ENCODE peak calls at places on chromosome 6, in four cellular contexts. Y is G401; K is activated CD4-positive, alpha-beta T cell treated with anti-CD3 and anti-CD28 coated beads for 48 hours; I is CD8-positive, alpha-beta memory T cell. L is an unnamed sample.

GRCh38 chr6:6916598-6916997 is 191.2 kb upstream of the RREB1 start:
- DNase-seq in Y (no peak), K (no peak), I (no peak), L (no peak)

GRCh38 chr6:33875141-33875581 is 71.4 kb upstream of the MLN start:
- DNase-seq in Y (no peak), K (no peak), I (no peak), L (no peak)

GRCh38 chr6:154733610-154734379 is 579 bp downstream of the SCAF8 start:
- DNase-seq in Y (peak; percentile 97), K (peak; percentile 92), I (peak; percentile 87), L (peak; percentile 82)

GRCh38 chr6:79824231-79824630 is 123.1 kb downstream of the ELOVL4 start:
- DNase-seq in Y (no peak), K (no peak), I (no peak), L (no peak)

GRCh38 chr6:158312165-158312564 is at the start of gene TULP4:
- DNase-seq in Y (no peak), K (no peak), I (no peak), L (no peak)

GRCh38 chr6:113825776-113826175 is 31.4 kb upstream of the MARCKS start:
- DNase-seq in Y (peak; percentile 55), K (no peak), I (no peak), L (peak; percentile 69)

GRCh38 chr6:32949113-32949512 is 3.8 kb downstream of the HLA-DMA start:
- DNase-seq in Y (no peak), K (no peak), I (no peak), L (no peak)

GRCh38 chr6:111105578-111105977 is 18.3 kb downstream of the SLC16A10 start:
- DNase-seq in Y (peak; percentile 29), K (peak; percentile 69), I (no peak), L (no peak)

GRCh38 chr6:71444222-71444621 is 155.6 kb downstream of the OGFRL1 start:
- DNase-seq in Y (peak; percentile 73), K (no peak), I (no peak), L (no peak)

GRCh38 chr6:97198181-97198580 is 84.8 kb downstream of the MMS22L start:
- DNase-seq in Y (no peak), K (no peak), I (no peak), L (no peak)

GRCh38 chr6:56804996-56805395 is 149.9 kb upstream of the BEND6 start:
- DNase-seq in Y (no peak), K (no peak), I (no peak), L (no peak)

GRCh38 chr6:53300656-53301551 is 47.8 kb downstream of the ELOVL5 start:
- DNase-seq in Y (peak; percentile 91), K (no peak), I (peak; percentile 63), L (no peak)

GRCh38 chr6:45698046-45698445 is 317.6 kb downstream of the CLIC5 start:
- DNase-seq in Y (no peak), K (no peak), I (no peak), L (no peak)

GRCh38 chr6:117481278-117481925 is 1.1 kb upstream of the DCBLD1 start:
- DNase-seq in Y (no peak), K (peak; percentile 35), I (no peak), L (no peak)

GRCh38 chr6:44339763-44340625 is 2.5 kb upstream of the SPATS1 start:
- DNase-seq in Y (no peak), K (peak; percentile 43), I (no peak), L (no peak)

GRCh38 chr6:145732788-145733187 is 2.5 kb downstream of the EPM2A start:
- DNase-seq in Y (no peak), K (no peak), I (no peak), L (no peak)

GRCh38 chr6:41216616-41217015 is 11.5 kb upstream of the TREML4 start:
- DNase-seq in Y (no peak), K (no peak), I (no peak), L (no peak)

GRCh38 chr6:160431791-160432404 is 83.7 kb downstream of the SLC22A3 start:
- DNase-seq in Y (no peak), K (no peak), I (no peak), L (no peak)

GRCh38 chr6:30985490-30985889 is 2.0 kb downstream of the MUC21 start:
- DNase-seq in Y (no peak), K (peak; percentile 22), I (no peak), L (no peak)

GRCh38 chr6:125824946-125825786 is 34.4 kb downstream of the NCOA7 start:
- DNase-seq in Y (no peak), K (no peak), I (no peak), L (no peak)

GRCh38 chr6:12289655-12290489 is at the start of gene EDN1:
- DNase-seq in Y (peak; percentile 47), K (peak; percentile 77), I (no peak), L (no peak)

GRCh38 chr6:106966671-106967522 is 7.6 kb downstream of the CD24 start:
- DNase-seq in Y (no peak), K (no peak), I (no peak), L (no peak)

GRCh38 chr6:163963205-163964120 is 548.9 kb downstream of the QKI start:
- DNase-seq in Y (no peak), K (no peak), I (no peak), L (no peak)

GRCh38 chr6:2794171-2794730 is 29.1 kb downstream of the WRNIP1 start:
- DNase-seq in Y (no peak), K (no peak), I (no peak), L (no peak)

GRCh38 chr6:11149551-11149950 is 38.0 kb upstream of the ERVFRD-1 start:
- DNase-seq in Y (peak; percentile 87), K (no peak), I (no peak), L (no peak)

GRCh38 chr6:34065470-34066283 is 80.2 kb downstream of the GRM4 start:
- DNase-seq in Y (peak; percentile 88), K (no peak), I (no peak), L (no peak)

GRCh38 chr6:126170875-126171489 is 168.9 kb upstream of the CENPW start:
- DNase-seq in Y (no peak), K (peak; percentile 25), I (no peak), L (no peak)

GRCh38 chr6:166861304-166861703 is 95.0 kb downstream of the RNASET2 start:
- DNase-seq in Y (no peak), K (no peak), I (no peak), L (no peak)

GRCh38 chr6:44006123-44006871 is 121.0 kb downstream of the MRPL14 start:
- DNase-seq in Y (no peak), K (no peak), I (no peak), L (no peak)